ENCODE peak calls at places on chromosomes 2 and 18, in nine cellular contexts. W is AG20443, Y is endodermal cell, N is HT-29, H is C1 segment of cervical spinal cord, G is right cardiac atrium, Z is DMS153, L is colonic mucosa, B is MM.1S. R is an unnamed sample.
A peak's percentile ranks its signal among the peaks of the same experiment; 100 is the strongest.

GRCh38 chr18:35581555-35582309 is at the start of gene GALNT1:
- DNase-seq in G (peak; percentile 73), Z (no peak), W (peak; percentile 82), B (peak; percentile 25), H (no peak), N (no peak), Y (peak; percentile 67), L (peak; percentile 37), R (no peak)

GRCh38 chr2:72813841-72814240 is 12.0 kb downstream of the EXOC6B start:
- DNase-seq in Y (no peak), L (no peak), B (no peak), N (no peak), Z (no peak), H (no peak), W (peak; percentile 22), G (no peak), R (no peak)

GRCh38 chr18:65821890-65822289 is 71.1 kb downstream of the CDH7 start:
- DNase-seq in N (no peak), G (no peak), H (no peak), Y (no peak), L (no peak), B (no peak), Z (no peak), W (no peak), R (no peak)

GRCh38 chr2:153354406-153354805 is 124.2 kb downstream of the RPRM start:
- DNase-seq in Y (no peak), L (no peak), W (no peak), Z (no peak), N (no peak), H (no peak), G (no peak), B (no peak), R (no peak)

GRCh38 chr18:53991805-53992204 is 232.7 kb downstream of the MBD2 start:
- DNase-seq in L (no peak), W (no peak), Y (no peak), G (no peak), N (no peak), B (no peak), Z (no peak), H (no peak), R (no peak)

GRCh38 chr2:185074156-185074555 is 475.8 kb downstream of the ZNF804A start:
- DNase-seq in B (no peak), G (no peak), Y (no peak), L (no peak), H (no peak), W (no peak), Z (no peak), N (no peak), R (no peak)

GRCh38 chr2:38875227-38875575 is 533 bp downstream of the DHX57 start:
- DNase-seq in B (no peak), Y (no peak), N (no peak), G (no peak), W (no peak), L (no peak), Z (no peak), H (no peak), R (no peak)

GRCh38 chr2:240393831-240394410 is 41.5 kb upstream of the GPC1 start:
- DNase-seq in B (no peak), W (no peak), Z (no peak), G (no peak), N (no peak), L (no peak), H (no peak), Y (peak; percentile 22), R (no peak)

GRCh38 chr2:18559941-18560796 is at the start of gene RDH14:
- DNase-seq in G (peak; percentile 97), W (peak; percentile 94), Z (peak; percentile 88), Y (peak; percentile 99), N (peak; percentile 85), B (peak; percentile 94), L (peak; percentile 96), H (peak; percentile 94), R (peak; percentile 90)

GRCh38 chr2:25669520-25669919 is 3.9 kb downstream of the DTNB start:
- DNase-seq in L (no peak), H (no peak), N (no peak), B (no peak), G (no peak), W (no peak), Y (no peak), Z (no peak), R (no peak)

GRCh38 chr18:363327-364115 is 95.7 kb upstream of the THOC1 start:
- DNase-seq in L (no peak), W (no peak), Z (no peak), G (no peak), Y (no peak), N (no peak), B (no peak), H (no peak), R (no peak)

GRCh38 chr2:15941970-15942710 is 1.8 kb downstream of the MYCN start:
- DNase-seq in Z (no peak), G (peak; percentile 65), B (no peak), Y (peak; percentile 79), N (no peak), L (peak; percentile 30), H (peak; percentile 43), W (peak; percentile 56), R (peak; percentile 6)

GRCh38 chr2:152320166-152320565 is 14.8 kb upstream of the FMNL2 start:
- DNase-seq in W (peak; percentile 13), H (no peak), L (no peak), Y (no peak), Z (no peak), G (no peak), N (no peak), B (no peak), R (no peak)

GRCh38 chr2:189298481-189298880 is 118.9 kb upstream of the COL5A2 start:
- DNase-seq in H (no peak), Z (no peak), B (no peak), Y (no peak), N (no peak), W (peak; percentile 29), L (no peak), G (no peak), R (no peak)

GRCh38 chr18:50986360-50987087 is 18.7 kb downstream of the ELAC1 start:
- DNase-seq in Z (no peak), N (no peak), W (peak; percentile 75), G (no peak), L (no peak), B (no peak), Y (no peak), H (no peak), R (no peak)

R was measured in NCI-H748 treated with DMSO at 0.1 percent for 48 hours.